ENCODE peak calls at places on chromosomes 5 and 9, in seven cellular contexts. Y is mesothelial cell of epicardium, D is heart right ventricle, A is thoracic aorta, J is transverse colon, F is Peyer's patch, O is progenitor cell of endocrine pancreas. X is an unnamed sample.

GRCh38 chr9:94937214-94937903 is 210.9 kb downstream of the AOPEP start:
- DNase-seq in D (no peak), O (no peak), F (no peak), A (no peak), J (no peak), Y (no peak), X (no peak)

GRCh38 chr5:7606840-7607453 is 211.0 kb downstream of the ADCY2 start:
- DNase-seq in F (no peak), A (no peak), D (no peak), Y (no peak), O (no peak), J (no peak), X (no peak)

GRCh38 chr9:126205260-126205659 is 121.4 kb upstream of the MVB12B start:
- DNase-seq in F (no peak), A (no peak), Y (no peak), J (no peak), O (no peak), D (no peak), X (no peak)

GRCh38 chr9:75889977-75890540 is 414 bp upstream of the PCSK5 start:
- DNase-seq in Y (peak; percentile 44), F (peak; percentile 68), O (no peak), A (no peak), J (peak; percentile 60), D (peak; percentile 20), X (no peak)

GRCh38 chr5:59351076-59351794 is 542.3 kb downstream of the PDE4D start:
- DNase-seq in F (no peak), D (peak; percentile 48), Y (no peak), J (no peak), A (no peak), O (no peak), X (no peak)

GRCh38 chr9:1005043-1005667 is 28.7 kb downstream of the DMRT3 start:
- DNase-seq in O (no peak), A (no peak), F (peak; percentile 55), Y (no peak), J (no peak), D (peak; percentile 14), X (no peak)

GRCh38 chr9:114499528-114499927 is 5.7 kb downstream of the WHRN start:
- DNase-seq in O (no peak), A (no peak), D (no peak), J (no peak), Y (no peak), F (no peak), X (no peak)

GRCh38 chr9:113153599-113153998 is 2.8 kb downstream of the SLC31A2 start:
- DNase-seq in F (no peak), Y (no peak), A (no peak), O (no peak), J (no peak), D (no peak), X (no peak)

GRCh38 chr5:175181331-175181730 is 262.7 kb downstream of the DRD1 start:
- DNase-seq in Y (no peak), J (no peak), F (no peak), O (no peak), A (no peak), D (no peak), X (no peak)

GRCh38 chr5:76457685-76458491 is 54.8 kb downstream of the IQGAP2 start:
- DNase-seq in F (no peak), A (no peak), J (no peak), Y (no peak), O (no peak), D (no peak), X (no peak)

GRCh38 chr5:15695171-15695676 is 195.2 kb downstream of the FBXL7 start:
- DNase-seq in J (no peak), A (no peak), O (no peak), D (no peak), Y (no peak), F (no peak), X (no peak)

GRCh38 chr9:18824095-18824666 is 208.8 kb downstream of the SAXO1 start:
- DNase-seq in Y (no peak), D (no peak), A (no peak), J (peak; percentile 17), O (no peak), F (no peak), X (no peak)

GRCh38 chr9:123046796-123047195 is 13.3 kb downstream of the GPR21 start:
- DNase-seq in A (no peak), J (no peak), D (no peak), F (no peak), Y (no peak), O (no peak), X (no peak)

GRCh38 chr5:142387022-142387682 is 62.3 kb upstream of the SPRY4 start:
- DNase-seq in D (no peak), J (no peak), A (no peak), O (no peak), Y (no peak), F (no peak), X (no peak)

GRCh38 chr9:135079018-135079417 is 8.4 kb upstream of the OLFM1 start:
- DNase-seq in D (no peak), F (peak; percentile 24), J (peak; percentile 1), A (no peak), O (no peak), Y (no peak), X (no peak)

GRCh38 chr9:111484564-111484878 is 338 bp upstream of the ECPAS start:
- DNase-seq in Y (no peak), O (no peak), F (no peak), D (no peak), J (no peak), A (no peak), X (no peak)

GRCh38 chr9:98430535-98430934 is 175.1 kb upstream of the TBC1D2 start:
- DNase-seq in D (no peak), Y (no peak), F (no peak), J (peak; percentile 11), A (no peak), O (no peak), X (no peak)

DNA sequence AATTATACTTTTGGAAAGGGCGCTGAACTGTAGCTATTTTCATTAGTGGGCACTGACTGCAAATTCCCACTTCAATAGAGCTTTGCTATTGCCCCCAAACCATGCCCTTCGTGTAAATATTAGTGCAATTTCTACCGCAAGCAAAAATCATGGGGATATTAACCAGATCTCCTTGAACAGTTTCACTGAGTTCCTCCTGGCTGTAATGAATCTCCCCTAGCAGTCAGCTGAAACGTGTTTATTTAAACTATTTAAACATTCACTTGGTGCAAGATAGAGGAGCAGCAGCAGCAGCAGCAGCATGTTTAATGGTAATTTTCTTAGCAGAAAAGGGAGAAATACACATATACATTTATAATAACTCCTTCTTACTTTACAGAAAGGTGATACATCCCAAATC is 54.4 kb downstream of the ARRDC3 start:
- DNase-seq in A (no peak), Y (no peak), D (no peak), O (no peak), F (no peak), J (no peak), X (no peak)
- TF ChIP-seq CTCF in A (no peak), Y (no peak), D (no peak), O (no peak), F (no peak), J (no peak), X (no peak)

DNA sequence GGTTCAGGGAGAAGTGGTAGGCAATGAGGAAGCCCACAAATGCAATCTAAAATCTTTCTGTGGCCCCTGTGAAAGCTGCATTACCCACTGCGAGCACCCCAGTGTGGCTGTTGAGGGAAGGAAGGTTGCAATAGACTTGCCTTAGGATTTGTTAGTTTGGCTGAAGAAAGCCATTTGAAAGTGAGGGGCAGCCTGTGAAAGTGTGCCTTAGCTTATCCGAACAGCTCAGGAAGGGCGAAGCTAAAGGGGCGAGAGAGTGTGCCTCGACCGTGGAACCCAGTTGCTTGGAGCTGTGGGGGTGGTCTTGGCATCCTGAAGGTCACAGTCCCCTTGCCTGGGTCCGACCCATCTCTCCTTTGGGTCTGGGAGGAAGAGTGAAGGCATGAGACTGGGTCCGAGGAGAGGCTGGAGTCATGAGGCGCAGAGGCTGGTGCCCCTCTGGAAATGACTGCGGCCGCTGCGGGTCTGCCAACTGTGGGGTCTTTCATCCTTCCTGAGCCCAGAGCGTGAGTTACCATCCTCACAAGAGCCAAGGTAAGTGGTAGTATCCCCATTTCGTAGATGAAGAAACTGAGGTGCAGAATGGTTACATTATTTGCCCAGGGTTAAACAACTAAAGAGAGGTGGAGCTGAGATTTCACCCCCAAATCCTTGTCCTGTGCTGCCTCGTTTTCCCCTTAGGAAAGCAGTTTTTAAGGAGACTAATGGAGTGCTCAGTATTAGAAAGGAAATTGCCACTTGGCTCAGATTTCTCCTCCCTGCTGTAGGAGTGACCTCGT is 24.4 kb downstream of the SLC25A25 start:
- DNase-seq in O (no peak), D (no peak), A (no peak), F (no peak), J (no peak), Y (no peak), X (no peak)
- TF ChIP-seq CTCF in O (no peak), D (no peak), A (no peak), F (no peak), J (no peak), Y (no peak), X (no peak)

DNA sequence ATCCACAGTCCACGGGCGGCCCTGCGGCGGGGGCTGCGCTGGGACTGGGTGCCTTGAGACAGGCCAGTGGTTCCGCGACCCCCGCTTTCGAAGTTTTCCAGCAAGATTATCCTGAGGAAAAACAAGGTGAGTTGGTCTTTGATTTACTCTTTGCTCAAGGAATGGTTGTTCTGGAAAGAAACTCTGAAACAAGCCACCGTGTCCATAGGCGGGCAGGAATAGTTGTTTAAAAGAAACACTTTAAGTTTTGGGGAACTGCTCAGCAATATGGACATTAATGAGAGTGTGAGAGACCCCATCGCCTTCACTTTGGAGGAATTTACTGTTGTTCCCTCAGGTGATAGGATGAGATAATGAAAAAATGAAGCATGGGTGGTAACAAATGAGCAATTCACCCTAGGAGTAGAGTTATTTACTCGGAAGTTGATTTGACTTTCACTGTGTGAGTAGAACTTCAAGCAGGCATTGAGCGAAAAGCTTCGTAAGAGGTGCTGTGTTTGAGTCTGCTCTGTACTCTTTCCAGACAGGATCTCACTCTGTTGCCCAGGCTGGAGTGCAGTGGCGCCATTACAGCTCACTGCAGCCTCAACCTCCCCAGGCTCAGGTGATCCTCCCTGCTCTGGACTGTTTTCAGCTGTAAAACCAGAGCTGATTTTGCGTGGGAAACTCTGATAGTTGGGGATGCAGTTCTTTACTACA is 1.1 kb downstream of the DMRTA1 start:
- DNase-seq in Y (no peak), A (no peak), D (no peak), O (no peak), J (no peak), F (no peak), X (no peak)
- TF ChIP-seq CTCF in Y (no peak), A (no peak), D (no peak), O (no peak), J (no peak), F (no peak), X (no peak)

GRCh38 chr5:138528208-138528607 is 14.8 kb downstream of the ETF1 start:
- DNase-seq in J (no peak), F (no peak), D (no peak), Y (no peak), O (no peak), A (no peak), X (no peak)

GRCh38 chr5:138528744-138529469 is 14.1 kb downstream of the ETF1 start:
- DNase-seq in J (no peak), A (no peak), D (no peak), O (no peak), Y (no peak), F (no peak), X (no peak)

GRCh38 chr5:138523406-138523805 is 19.6 kb downstream of the ETF1 start:
- DNase-seq in F (no peak), O (no peak), Y (no peak), J (no peak), A (no peak), D (no peak), X (no peak)

GRCh38 chr5:138529812-138530211 is 13.2 kb downstream of the ETF1 start:
- DNase-seq in J (no peak), O (no peak), D (no peak), F (no peak), Y (no peak), A (no peak), X (no peak)

GRCh38 chr5:138527170-138527569 is 15.9 kb downstream of the ETF1 start:
- DNase-seq in D (no peak), Y (no peak), J (no peak), A (no peak), F (no peak), O (no peak), X (no peak)
- TF ChIP-seq CTCF in D (no peak), Y (no peak), J (no peak), A (no peak), F (no peak), O (no peak), X (no peak)

X was measured in type B pancreatic cell.